ENCODE peak calls at places on chromosome 14, in seven cellular contexts. B is K562, S is HCT116, T is HEK293T, Q is GM12878, U is H1, Z is HepG2. C is an unnamed sample.

GRCh38 chr14:66295386-66295785 is 190.8 kb upstream of the CCDC196 start:
- DNase-seq in B (no peak), S (no peak), T (no peak), Q (no peak), U (no peak), Z (no peak), C (no peak)

GRCh38 chr14:68898248-68899032 is 80.7 kb downstream of the ACTN1 start:
- DNase-seq in B (no peak), S (no peak), T (no peak), Q (no peak), U (no peak), Z (no peak), C (no peak)

GRCh38 chr14:101358320-101358569 is 203.1 kb upstream of the DIO3 start:
- DNase-seq in B (no peak), S (no peak), T (no peak), Q (no peak), U (no peak), Z (no peak), C (no peak)

GRCh38 chr14:93049867-93050331 is 65.8 kb downstream of the ITPK1 start:
- DNase-seq in B (no peak), S (no peak), T (no peak), Q (no peak), U (no peak), Z (no peak), C (no peak)

GRCh38 chr14:71521736-71522135 is 410.5 kb upstream of the RGS6 start:
- DNase-seq in B (no peak), S (no peak), T (no peak), Q (no peak), U (no peak), Z (no peak), C (no peak)

GRCh38 chr14:34872822-34873590 is 2.2 kb downstream of the BAZ1A start:
- DNase-seq in B (no peak), S (no peak), T (no peak), Q (no peak), U (no peak), Z (peak), C (no peak)

GRCh38 chr14:50064993-50065392 is 51.4 kb downstream of the VCPKMT start:
- DNase-seq in B (no peak), S (no peak), T (no peak), Q (peak), U (no peak), Z (no peak), C (no peak)

GRCh38 chr14:34770901-34771300 is 56.5 kb upstream of the CFL2 start:
- DNase-seq in B (no peak), S (no peak), T (no peak), Q (no peak), U (no peak), Z (no peak), C (no peak)

GRCh38 chr14:64610049-64610746 is 60.4 kb downstream of the PPP1R36 start:
- DNase-seq in B (no peak), S (no peak), T (no peak), Q (no peak), U (no peak), Z (no peak), C (no peak)

GRCh38 chr14:59337151-59337611 is 128.0 kb downstream of the GPR135 start:
- DNase-seq in B (no peak), S (no peak), T (no peak), Q (no peak), U (no peak), Z (no peak), C (no peak)

GRCh38 chr14:105065280-105066228 is at the start of gene GPR132:
- DNase-seq in B (no peak), S (no peak), T (no peak), Q (peak), U (no peak), Z (no peak), C (no peak)

GRCh38 chr14:39666386-39666785 is 234.2 kb upstream of the FBXO33 start:
- DNase-seq in B (no peak), S (no peak), T (no peak), Q (no peak), U (no peak), Z (no peak), C (no peak)

GRCh38 chr14:100944052-100944451 is 40.5 kb upstream of the RTL1 start:
- DNase-seq in B (no peak), S (no peak), T (no peak), Q (no peak), U (no peak), Z (no peak), C (no peak)

GRCh38 chr14:101087614-101088394 is 184.3 kb upstream of the RTL1 start:
- DNase-seq in B (no peak), S (no peak), T (no peak), Q (no peak), U (no peak), Z (no peak), C (peak)

GRCh38 chr14:55892906-55893305 is 225.3 kb upstream of the PELI2 start:
- DNase-seq in B (no peak), S (no peak), T (no peak), Q (no peak), U (no peak), Z (no peak), C (no peak)

GRCh38 chr14:52241102-52241793 is 26.2 kb upstream of the PTGDR start:
- DNase-seq in B (no peak), S (no peak), T (no peak), Q (no peak), U (no peak), Z (no peak), C (no peak)

GRCh38 chr14:99644723-99645544 is at the start of gene HHIPL1:
- DNase-seq in B (no peak), S (no peak), T (no peak), Q (no peak), U (no peak), Z (no peak), C (peak)

GRCh38 chr14:101185946-101186345 is 282.4 kb upstream of the RTL1 start:
- DNase-seq in B (no peak), S (no peak), T (no peak), Q (no peak), U (no peak), Z (no peak), C (no peak)

GRCh38 chr14:75486317-75486716 is 36.0 kb upstream of the BATF start:
- DNase-seq in B (no peak), S (no peak), T (no peak), Q (no peak), U (no peak), Z (no peak), C (no peak)

GRCh38 chr14:54773171-54774006 is 129.2 kb downstream of the GCH1 start:
- DNase-seq in B (peak), S (peak), T (peak), Q (peak), U (peak), Z (peak), C (peak)

GRCh38 chr14:92937229-92937937 is 14.4 kb downstream of the CHGA start:
- DNase-seq in B (no peak), S (peak), T (no peak), Q (no peak), U (no peak), Z (no peak), C (no peak)

GRCh38 chr14:106010783-106011182 is 484.4 kb downstream of the TMEM121 start:
- DNase-seq in B (no peak), S (no peak), T (no peak), Q (no peak), U (no peak), Z (no peak), C (no peak)

GRCh38 chr14:64400829-64401459 is 12.8 kb downstream of the MTHFD1 start:
- DNase-seq in B (no peak), S (no peak), T (no peak), Q (no peak), U (no peak), Z (no peak), C (no peak)

GRCh38 chr14:20247651-20248246 is 8.7 kb downstream of the OR11H4 start:
- DNase-seq in B (peak), S (peak), T (peak), Q (no peak), U (no peak), Z (peak), C (no peak)

GRCh38 chr14:63308723-63309317 is 9.9 kb downstream of the GPHB5 start:
- DNase-seq in B (peak), S (peak), T (peak), Q (no peak), U (peak), Z (peak), C (peak)

GRCh38 chr14:55583942-55584468 is 4.0 kb downstream of the KTN1 start:
- DNase-seq in B (no peak), S (no peak), T (no peak), Q (no peak), U (no peak), Z (peak), C (no peak)

GRCh38 chr14:59215353-59215752 is 26.9 kb downstream of the DAAM1 start:
- DNase-seq in B (no peak), S (no peak), T (no peak), Q (no peak), U (no peak), Z (peak), C (no peak)

GRCh38 chr14:101506921-101507300 is 54.4 kb upstream of the DIO3 start:
- DNase-seq in B (no peak), S (no peak), T (no peak), Q (no peak), U (no peak), Z (no peak), C (peak)

GRCh38 chr14:68995731-68996130 is 16.6 kb upstream of the ACTN1 start:
- DNase-seq in B (no peak), S (no peak), T (no peak), Q (no peak), U (no peak), Z (no peak), C (no peak)

GRCh38 chr14:70266157-70266556 is 77.4 kb upstream of the SLC8A3 start:
- DNase-seq in B (no peak), S (no peak), T (no peak), Q (no peak), U (no peak), Z (no peak), C (no peak)

GRCh38 chr14:49303952-49304516 is 282.1 kb downstream of the RPS29 start:
- DNase-seq in B (no peak), S (no peak), T (peak), Q (no peak), U (no peak), Z (no peak), C (peak)

DNA sequence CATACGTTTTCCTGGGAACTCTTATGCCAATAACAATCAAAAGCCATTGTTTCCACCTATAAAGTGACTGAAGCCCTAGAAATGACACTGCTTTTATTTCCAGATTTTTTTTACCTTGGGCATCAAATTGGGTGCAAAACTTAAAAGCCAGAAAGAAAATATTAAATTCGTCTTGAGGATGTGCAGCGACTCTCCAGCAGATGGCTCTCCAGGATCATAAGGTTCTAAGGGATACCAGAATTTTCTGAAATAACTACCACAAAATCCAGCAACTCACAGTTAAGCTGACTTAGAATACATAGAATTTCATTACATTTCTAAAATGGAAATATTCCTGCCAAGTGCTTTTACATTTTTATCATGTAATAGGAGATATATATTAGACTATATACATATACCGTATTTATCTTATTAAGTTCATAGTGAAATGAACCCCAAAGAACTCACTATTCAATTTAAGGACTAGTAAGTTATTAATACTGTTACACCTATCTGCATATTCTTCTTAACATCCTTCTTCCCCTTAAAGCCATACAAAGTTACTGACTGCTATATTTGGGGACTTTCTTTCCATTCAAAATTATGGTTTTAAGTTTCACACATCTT is 44.0 kb downstream of the ARMH4 start:
- DNase-seq in B (peak), S (peak), T (peak), Q (no peak), U (no peak), Z (peak), C (peak)
- TF ChIP-seq SP1 in B (no peak), S (no peak), T (no peak), Q (no peak), U (no peak), Z (no peak), C (no peak)

DNA sequence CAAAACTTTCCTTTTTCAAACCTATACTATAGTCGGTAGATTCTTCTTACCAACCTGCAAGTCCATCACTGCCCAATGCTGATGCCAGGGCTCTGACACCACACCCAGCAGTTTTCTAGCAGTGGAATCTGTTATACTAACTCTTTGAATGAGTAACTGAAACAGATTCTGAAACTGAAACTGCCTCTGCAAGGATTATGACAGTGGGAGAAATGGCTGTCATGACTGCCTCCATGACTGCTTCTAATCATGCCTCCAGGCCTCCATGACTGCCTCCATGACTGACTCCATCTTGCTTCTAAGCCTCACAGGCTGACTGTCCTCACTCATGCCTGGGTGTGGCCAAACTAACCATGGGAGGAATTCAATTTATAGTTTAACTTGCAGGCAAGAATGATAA is 29.4 kb upstream of the OXA1L start:
- DNase-seq in B (no peak), S (no peak), T (no peak), Q (no peak), U (no peak), Z (no peak), C (no peak)
- TF ChIP-seq SP1 in B (no peak), S (no peak), T (no peak), Q (no peak), U (no peak), Z (no peak), C (no peak)

GRCh38 chr14:67579040-67579439 is 21.0 kb downstream of the PIGH start:
- DNase-seq in B (no peak), S (no peak), T (no peak), Q (no peak), U (no peak), Z (no peak), C (no peak)

GRCh38 chr14:67579636-67580035 is 20.4 kb downstream of the PIGH start:
- DNase-seq in B (no peak), S (no peak), T (no peak), Q (no peak), U (no peak), Z (no peak), C (no peak)

GRCh38 chr14:67582061-67582460 is 18.0 kb downstream of the PIGH start:
- DNase-seq in B (no peak), S (no peak), T (no peak), Q (no peak), U (no peak), Z (no peak), C (no peak)

GRCh38 chr14:67577909-67578749 is 21.9 kb downstream of the PIGH start:
- DNase-seq in B (no peak), S (no peak), T (no peak), Q (no peak), U (no peak), Z (no peak), C (no peak)

DNA sequence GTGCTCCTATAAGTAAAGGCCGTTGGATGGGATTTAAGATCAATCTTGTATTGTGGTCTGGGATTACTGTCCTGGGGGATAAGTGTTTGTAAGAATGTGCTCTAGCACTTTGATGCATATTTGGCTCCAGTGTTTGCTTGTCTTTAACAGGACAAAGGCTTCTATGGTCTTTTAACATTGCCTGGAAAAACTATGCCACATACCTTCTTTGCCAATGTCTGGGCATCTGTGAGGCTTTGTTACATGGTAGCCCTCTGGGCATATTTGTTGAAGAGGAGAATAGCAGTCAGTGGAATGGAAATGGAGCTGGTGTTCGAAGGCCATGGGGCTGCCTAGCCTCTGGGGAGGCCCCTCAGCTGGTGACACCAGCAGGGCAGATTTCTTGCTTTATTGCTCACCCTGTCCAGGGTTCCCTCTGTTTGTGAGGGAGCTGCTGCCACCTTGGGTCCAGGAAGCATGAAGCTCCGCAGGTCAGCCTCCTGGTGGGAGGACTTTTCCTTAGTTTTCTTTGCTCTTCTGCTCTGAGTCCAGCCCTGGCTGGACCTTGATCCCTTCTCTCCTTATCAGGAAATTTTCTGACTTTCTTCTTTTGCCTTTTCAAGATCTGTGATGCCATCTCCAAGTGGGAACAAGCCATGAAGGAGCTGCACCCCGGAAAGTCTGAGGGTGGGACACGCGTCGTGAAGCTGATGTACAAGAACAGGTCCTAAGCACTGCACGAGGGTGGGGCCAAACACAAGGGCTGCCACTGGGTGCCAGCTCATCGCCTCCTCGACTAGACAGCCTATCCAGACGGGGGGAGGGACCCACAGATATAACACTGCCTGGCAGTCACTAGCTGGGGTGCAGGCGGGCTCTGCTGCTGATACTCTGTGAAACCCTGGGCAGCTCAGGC is 19.5 kb downstream of the PIGH start:
- DNase-seq in B (no peak), S (no peak), T (no peak), Q (no peak), U (no peak), Z (no peak), C (no peak)
- TF ChIP-seq SP1 in B (no peak), S (no peak), T (no peak), Q (no peak), U (no peak), Z (no peak), C (no peak)

GRCh38 chr14:103641181-103641580 is 12.2 kb downstream of the KLC1 start:
- DNase-seq in B (no peak), S (no peak), T (no peak), Q (no peak), U (no peak), Z (no peak), C (no peak)
- TF ChIP-seq SP1 in B (no peak), S (no peak), T (no peak), Q (no peak), U (no peak), Z (no peak), C (no peak)

DNA sequence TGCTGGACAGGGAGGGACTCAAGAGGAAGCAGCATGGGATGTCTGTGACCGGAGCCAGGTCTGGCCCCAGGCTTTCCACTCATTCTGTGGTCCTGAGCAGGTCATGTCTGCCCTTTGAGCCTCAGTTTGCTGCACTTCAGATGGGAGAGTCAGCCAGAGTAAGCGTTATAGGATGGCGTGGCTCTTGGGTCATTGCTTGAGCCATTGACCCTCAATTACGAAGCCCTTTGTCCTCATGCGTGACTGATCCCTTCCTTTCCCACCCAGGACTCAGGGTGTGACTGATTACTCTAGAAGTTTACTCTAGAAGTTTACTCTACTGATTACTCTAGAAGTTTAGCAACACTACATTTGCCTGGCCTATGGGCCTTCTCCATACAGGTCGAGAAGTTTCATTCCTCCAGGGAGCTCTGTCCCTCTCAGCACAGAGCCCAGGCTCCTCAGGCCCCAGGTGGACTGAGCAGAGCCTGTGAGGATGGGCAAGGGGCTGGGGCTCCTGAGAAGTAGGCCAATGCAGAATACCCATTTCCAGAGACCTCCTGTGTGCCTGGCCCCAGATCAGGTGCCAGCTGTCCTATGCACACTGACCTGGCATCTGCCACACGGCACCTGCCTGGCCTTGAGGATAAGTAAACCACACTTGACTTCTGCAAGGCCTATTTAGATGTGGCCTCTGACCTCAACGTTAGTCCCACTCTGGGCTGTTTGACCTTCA is 7.6 kb upstream of the IFI27 start:
- DNase-seq in B (no peak), S (no peak), T (no peak), Q (no peak), U (no peak), Z (no peak), C (no peak)
- TF ChIP-seq SP1 in B (no peak), S (no peak), T (no peak), Q (no peak), U (no peak), Z (no peak), C (no peak)

DNA sequence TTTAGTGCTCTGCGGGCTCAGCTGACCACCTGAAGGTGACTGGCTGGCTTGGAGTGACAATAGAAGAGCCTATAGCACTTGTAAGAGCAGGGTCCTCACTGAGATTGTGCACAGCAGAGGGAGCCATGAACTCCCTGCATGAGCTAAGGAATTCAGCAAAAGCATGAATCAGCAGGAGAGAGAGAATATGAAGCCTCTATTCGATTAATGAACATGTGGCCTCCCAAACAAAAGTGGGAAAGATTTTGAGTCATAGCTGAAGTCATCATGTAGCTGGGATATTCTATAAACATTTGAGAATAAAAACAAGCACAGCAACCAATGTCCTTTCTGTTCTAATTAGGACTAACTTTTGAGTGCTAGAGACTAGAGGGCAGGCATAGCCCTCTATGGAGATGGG is 626.6 kb downstream of the DIO2 start:
- DNase-seq in B (no peak), S (no peak), T (no peak), Q (no peak), U (no peak), Z (no peak), C (no peak)
- TF ChIP-seq SP1 in B (no peak), S (no peak), T (no peak), Q (no peak), U (no peak), Z (no peak), C (no peak)

GRCh38 chr14:89138846-89139245 is 278.2 kb downstream of the FOXN3 start:
- DNase-seq in B (no peak), S (no peak), T (no peak), Q (no peak), U (no peak), Z (no peak), C (no peak)
- TF ChIP-seq SP1 in B (no peak), S (no peak), T (no peak), Q (no peak), U (no peak), Z (no peak), C (no peak)

GRCh38 chr14:96363751-96364336 is 518 bp downstream of the GSKIP start:
- DNase-seq in B (peak), S (no peak), T (peak), Q (no peak), U (no peak), Z (peak), C (peak)
- TF ChIP-seq SP1 in B (peak), S (no peak), T (no peak), Q (no peak), U (no peak), Z (no peak), C (no peak)

C was measured in WTC11.